ENCODE peak calls at places on chromosomes 7 and 10, in five cellular contexts. B is activated CD4-positive, alpha-beta T cell treated with anti-CD3 and anti-CD28 coated beads, Interleukin-2, amount 10 ng/mL, durations not matched to agents 7 days and 5 days; I is Ammon's horn; C is NCI-H1092 treated with DMSO at 0.1 percent for 48 hours; M is heart left ventricle. H is an unnamed sample.

GRCh38 chr7:155531686-155532085 is 14.7 kb downstream of the CNPY1 start:
- DNase-seq in B (no peak), M (no peak), C (no peak), I (no peak), H (no peak)

GRCh38 chr7:26409636-26410035 is 118.0 kb downstream of the SNX10 start:
- DNase-seq in M (no peak), C (no peak), B (no peak), I (no peak), H (no peak)

GRCh38 chr10:125105856-125106255 is 54.5 kb downstream of the CTBP2 start:
- DNase-seq in M (no peak), I (no peak), B (no peak), C (no peak), H (no peak)

GRCh38 chr10:48306870-48307531 is 524 bp downstream of the MAPK8 start:
- DNase-seq in B (peak; percentile 71), C (peak; percentile 26), M (peak; percentile 75), I (peak; percentile 60), H (no peak)

GRCh38 chr7:27175005-27175625 is 995 bp upstream of the HOXA10 start:
- DNase-seq in C (no peak), I (no peak), M (no peak), B (no peak), H (no peak)

GRCh38 chr7:157943561-157943960 is 606.8 kb downstream of the DNAJB6 start:
- DNase-seq in I (no peak), B (no peak), M (no peak), C (no peak), H (no peak)

GRCh38 chr7:126727930-126728331 is 524.8 kb downstream of the GRM8 start:
- DNase-seq in C (no peak), M (no peak), I (no peak), B (no peak), H (no peak)

GRCh38 chr10:58516118-58516517 is 3.4 kb downstream of the BICC1 start:
- DNase-seq in M (no peak), C (no peak), I (no peak), B (no peak), H (no peak)

GRCh38 chr10:68471586-68472408 is at the start of gene DNA2:
- DNase-seq in M (peak; percentile 46), B (peak; percentile 81), I (peak; percentile 69), C (peak; percentile 72), H (peak; percentile 80)

GRCh38 chr7:138961159-138961558 is 20.0 kb downstream of the KIAA1549 start:
- DNase-seq in M (no peak), C (no peak), B (no peak), I (no peak), H (no peak)

H was measured in left lobe of liver.